ENCODE peak calls at places on chromosome 21, in four cellular contexts. G, J, M and U are unnamed samples.

GRCh38 chr21:34688145-34688544 is 19.4 kb downstream of the CLIC6 start:
- DNase-seq in M (no peak), G (no peak), J (no peak), U (no peak)

GRCh38 chr21:41953831-41954653 is at the start of gene C2CD2:
- DNase-seq in G (peak), J (peak), M (no peak), U (no peak)

GRCh38 chr21:40923914-40924313 is 77.0 kb upstream of the DSCAM start:
- DNase-seq in J (no peak), M (no peak), G (no peak), U (no peak)

GRCh38 chr21:39033878-39034589 is 149.2 kb downstream of the PSMG1 start:
- DNase-seq in M (no peak), J (no peak), G (no peak), U (no peak)

GRCh38 chr21:42597487-42598158 is 55.8 kb upstream of the PDE9A start:
- DNase-seq in M (no peak), G (no peak), J (no peak), U (no peak)

GRCh38 chr21:31837613-31838390 is 35.0 kb upstream of the HUNK start:
- DNase-seq in G (no peak), M (no peak), J (no peak), U (no peak)

GRCh38 chr21:22319435-22319834 is 1321.2 kb downstream of the NCAM2 start:
- DNase-seq in G (no peak), J (no peak), M (no peak), U (no peak)

GRCh38 chr21:42760361-42760970 is 107.0 kb downstream of the PDE9A start:
- DNase-seq in G (no peak), J (no peak), M (no peak), U (no peak)

GRCh38 chr21:42474043-42474831 is 21.8 kb downstream of the RSPH1 start:
- DNase-seq in M (no peak), G (peak), J (no peak), U (no peak)

GRCh38 chr21:19122371-19122770 is 718.8 kb upstream of the TMPRSS15 start:
- DNase-seq in M (no peak), G (no peak), J (no peak), U (no peak)

GRCh38 chr21:35485364-35485763 is 436.3 kb upstream of the RUNX1 start:
- DNase-seq in G (no peak), J (no peak), M (no peak), U (no peak)

GRCh38 chr21:41593051-41593783 is 85.3 kb upstream of the TMPRSS2 start:
- DNase-seq in M (no peak), J (no peak), G (no peak), U (no peak)

GRCh38 chr21:40166291-40166843 is 299.1 kb downstream of the PCP4 start:
- DNase-seq in J (no peak), M (no peak), G (no peak), U (no peak)

GRCh38 chr21:41751621-41752020 is 15.2 kb downstream of the RIPK4 start:
- DNase-seq in M (no peak), J (no peak), G (no peak), U (no peak)

GRCh38 chr21:42233067-42233981 is 14.4 kb downstream of the ABCG1 start:
- DNase-seq in G (peak), J (peak), M (no peak), U (no peak)

GRCh38 chr21:16742116-16742515 is 770.7 kb upstream of the CXADR start:
- DNase-seq in G (peak), M (no peak), J (no peak), U (no peak)

GRCh38 chr21:31201548-31201947 is 142.5 kb downstream of the TIAM1 start:
- DNase-seq in M (no peak), J (no peak), G (peak), U (no peak)

GRCh38 chr21:27802816-27803475 is 836.1 kb upstream of the ADAMTS5 start:
- DNase-seq in M (no peak), J (no peak), G (peak), U (no peak)

GRCh38 chr21:25342811-25343210 is 264.5 kb downstream of the MRPL39 start:
- DNase-seq in J (no peak), G (no peak), M (no peak), U (no peak)

GRCh38 chr21:31557421-31557955 is 102.0 kb upstream of the SOD1 start:
- DNase-seq in J (no peak), G (no peak), M (no peak), U (no peak)

GRCh38 chr21:42731264-42732032 is 78.0 kb downstream of the PDE9A start:
- DNase-seq in M (no peak), J (no peak), G (no peak), U (no peak)

GRCh38 chr21:41846536-41846935 is 32.6 kb downstream of the PRDM15 start:
- DNase-seq in G (no peak), M (no peak), J (no peak), U (no peak)

GRCh38 chr21:31257265-31257664 is 86.8 kb downstream of the TIAM1 start:
- DNase-seq in J (no peak), G (no peak), M (no peak), U (no peak)

GRCh38 chr21:18529253-18529652 is 125.7 kb upstream of the TMPRSS15 start:
- DNase-seq in J (no peak), G (no peak), M (no peak), U (peak)

GRCh38 chr21:44028287-44028659 is 16.2 kb downstream of the TRAPPC10 start:
- DNase-seq in J (no peak), M (no peak), G (no peak), U (no peak)

GRCh38 chr21:44027607-44028286 is 15.6 kb downstream of the TRAPPC10 start:
- DNase-seq in J (no peak), M (no peak), G (no peak), U (no peak)

GRCh38 chr21:44024257-44024656 is 12.1 kb downstream of the TRAPPC10 start:
- DNase-seq in M (no peak), J (no peak), G (no peak), U (no peak)

GRCh38 chr21:44021064-44021463 is 9.0 kb downstream of the TRAPPC10 start:
- DNase-seq in G (no peak), M (no peak), J (no peak), U (no peak)

DNA sequence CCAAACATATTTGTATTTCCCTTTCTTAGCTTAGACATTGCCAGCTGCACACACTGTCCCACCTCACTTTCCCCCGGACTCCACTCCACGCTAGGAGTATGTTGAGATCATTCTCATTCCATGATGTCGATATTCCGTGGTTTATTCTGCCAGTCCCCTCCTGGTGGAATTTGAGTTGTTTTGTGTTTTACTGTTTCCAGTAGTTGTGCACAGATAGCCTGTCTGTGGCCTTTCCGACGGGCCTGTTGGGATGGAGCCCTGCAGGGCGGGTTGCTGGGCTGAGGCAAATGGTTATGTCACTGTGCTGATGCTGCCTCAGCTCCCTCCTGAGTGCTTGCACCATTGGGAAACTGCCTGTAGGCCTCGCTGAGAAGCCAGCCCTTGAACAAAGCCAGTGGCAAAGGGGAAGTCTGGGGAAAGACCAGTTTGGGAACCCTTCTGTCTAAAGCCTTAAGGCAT is 12.8 kb downstream of the TRAPPC10 start:
- DNase-seq in J (peak), G (peak), M (peak), U (no peak)
- TF ChIP-seq CTCF in J (no peak), G (peak), M (peak), U (no peak)

GRCh38 chr21:29300547-29301138 is 1.9 kb downstream of the BACH1 start:
- DNase-seq in M (no peak), J (no peak), G (no peak), U (no peak)

GRCh38 chr21:29304577-29304976 is 5.9 kb downstream of the BACH1 start:
- DNase-seq in J (no peak), G (no peak), M (no peak), U (no peak)

GRCh38 chr21:29301703-29302102 is 3.0 kb downstream of the BACH1 start:
- DNase-seq in G (no peak), M (no peak), J (no peak), U (no peak)

GRCh38 chr21:29303301-29303700 is 4.6 kb downstream of the BACH1 start:
- DNase-seq in M (no peak), J (no peak), G (no peak), U (no peak)

DNA sequence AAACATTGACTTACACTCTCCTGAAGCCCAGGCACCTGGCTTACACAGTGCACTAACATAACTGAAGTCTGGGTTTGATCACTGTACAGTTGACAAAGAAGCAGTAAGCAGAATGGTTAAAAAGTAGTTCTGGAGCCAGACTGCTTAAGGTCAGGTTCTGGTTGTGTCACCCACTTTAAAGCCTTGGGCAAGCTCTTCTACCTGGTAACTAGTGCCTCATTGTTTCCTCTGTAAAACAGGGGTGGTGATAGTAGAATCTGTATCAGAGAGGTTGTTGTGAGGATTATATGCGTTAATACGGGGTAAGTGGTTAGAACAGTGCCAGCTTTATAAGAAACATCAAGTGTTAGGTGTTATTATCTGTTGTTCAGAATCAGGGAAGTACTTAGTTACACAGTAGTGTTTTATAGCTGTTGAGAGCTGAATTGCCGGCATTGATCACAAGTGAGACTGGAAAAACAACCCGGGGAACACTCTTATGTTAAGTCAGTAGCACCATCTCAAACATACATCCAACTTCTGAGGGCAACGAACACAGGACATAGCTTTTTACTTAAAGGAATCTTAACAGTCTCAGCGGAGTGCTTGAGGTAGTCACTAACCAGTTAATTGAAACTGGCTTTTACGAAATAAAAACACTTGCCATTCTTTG is 3.7 kb downstream of the BACH1 start:
- DNase-seq in G (no peak), M (no peak), J (no peak), U (no peak)
- H3K4me3 ChIP-seq in G (no peak), M (peak), J (no peak), U (peak)

GRCh38 chr21:45270306-45270821 is 17.3 kb downstream of the POFUT2 start:
- DNase-seq in J (no peak), G (no peak), M (no peak), U (no peak)
- TF ChIP-seq CTCF in J (no peak), G (no peak), M (no peak), U (peak)

GRCh38 chr21:36697473-36698159 is 1.3 kb upstream of the SIM2 start:
- DNase-seq in J (no peak), M (no peak), G (no peak), U (no peak)

GRCh38 chr21:36699546-36700294 is 805 bp downstream of the SIM2 start:
- DNase-seq in G (no peak), J (no peak), M (no peak), U (no peak)

GRCh38 chr21:36700295-36700960 is 1.5 kb downstream of the SIM2 start:
- DNase-seq in G (no peak), M (no peak), J (no peak), U (no peak)

GRCh38 chr21:36698160-36699025 is 522 bp upstream of the SIM2 start:
- DNase-seq in J (no peak), M (no peak), G (no peak), U (no peak)

DNA sequence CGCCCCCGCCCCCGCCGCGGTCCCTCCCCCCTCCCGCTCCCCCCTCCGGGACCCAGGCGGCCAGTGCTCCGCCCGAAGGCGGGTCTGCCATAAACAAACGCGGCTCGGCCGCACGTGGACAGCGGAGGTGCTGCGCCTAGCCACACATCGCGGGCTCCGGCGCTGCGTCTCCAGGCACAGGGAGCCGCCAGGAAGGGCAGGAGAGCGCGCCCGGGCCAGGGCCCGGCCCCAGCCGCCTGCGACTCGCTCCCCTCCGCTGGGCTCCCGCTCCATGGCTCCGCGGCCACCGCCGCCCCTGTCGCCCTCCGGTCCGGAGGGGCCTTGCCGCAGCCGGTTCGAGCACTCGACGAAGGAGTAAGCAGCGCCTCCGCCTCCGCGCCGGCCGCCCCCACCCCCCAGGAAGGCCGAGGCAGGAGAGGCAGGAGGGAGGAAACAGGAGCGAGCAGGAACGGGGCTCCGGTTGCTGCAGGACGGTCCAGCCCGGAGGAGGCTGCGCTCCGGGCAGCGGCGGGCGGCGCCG is at the start of gene SIM2:
- DNase-seq in M (no peak), J (no peak), G (no peak), U (no peak)
- H3K4me3 ChIP-seq in M (no peak), J (peak), G (no peak), U (peak)

DNA sequence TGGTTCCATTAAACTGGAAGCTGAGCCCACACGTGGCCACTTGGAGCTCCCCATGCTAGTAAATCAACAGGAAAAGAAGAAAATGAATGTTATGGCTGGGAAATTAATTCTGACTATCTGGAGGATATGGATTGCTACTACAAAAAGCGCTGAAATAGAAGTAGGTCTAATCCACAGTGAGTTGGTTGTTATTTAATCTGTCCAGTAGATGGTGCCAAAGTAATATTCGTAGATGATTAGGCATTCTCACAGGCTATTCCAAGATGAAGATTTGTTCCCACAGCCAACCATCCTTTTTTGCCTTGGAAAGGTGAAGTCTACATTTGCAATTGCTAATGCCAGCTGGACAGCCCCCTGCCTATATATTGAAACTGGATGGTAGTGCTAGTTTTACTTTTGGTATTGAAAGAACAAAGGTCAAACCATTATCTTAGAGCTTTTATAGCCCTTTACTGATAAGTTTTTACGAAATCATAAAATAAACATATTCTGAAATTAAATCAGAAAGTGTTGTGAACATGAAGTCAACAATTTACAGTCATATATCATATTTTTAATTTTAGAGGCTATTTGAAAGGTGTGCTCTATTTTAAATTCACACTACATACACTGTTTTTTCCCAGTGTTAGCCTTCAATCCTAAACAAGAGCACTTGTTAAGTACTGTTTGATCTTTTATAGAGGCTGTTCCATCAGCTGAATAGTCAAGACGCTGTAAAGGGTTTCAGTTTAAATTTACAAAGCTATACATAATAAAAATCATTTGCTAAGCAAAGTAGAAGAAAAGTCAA is 43.9 kb downstream of the RBM11 start:
- DNase-seq in J (no peak), M (no peak), G (no peak), U (peak)
- TF ChIP-seq CTCF in J (peak), M (peak), G (peak), U (peak)

DNA sequence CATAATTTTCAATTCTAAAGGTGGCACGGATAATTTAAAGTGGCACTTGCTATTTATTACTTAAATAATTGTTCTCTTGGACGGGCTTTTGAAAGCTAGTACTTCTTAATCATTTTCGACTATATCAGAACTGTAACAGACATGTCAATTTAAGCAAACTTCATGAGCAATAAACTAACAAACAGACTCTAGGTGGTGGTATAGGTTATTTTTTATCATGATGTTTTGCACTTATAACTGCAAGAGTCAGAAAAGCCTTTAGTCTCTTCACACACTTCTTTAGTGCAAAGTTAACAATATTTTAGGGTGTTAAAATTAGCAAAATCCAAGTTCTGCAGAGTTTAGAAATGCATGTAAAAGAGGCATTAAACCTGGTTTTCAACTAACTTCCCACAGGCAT is 2.2 kb downstream of the NRIP1 start:
- DNase-seq in J (no peak), G (no peak), M (no peak), U (no peak)
- H3K4me3 ChIP-seq in J (peak), G (no peak), M (peak), U (peak)

DNA sequence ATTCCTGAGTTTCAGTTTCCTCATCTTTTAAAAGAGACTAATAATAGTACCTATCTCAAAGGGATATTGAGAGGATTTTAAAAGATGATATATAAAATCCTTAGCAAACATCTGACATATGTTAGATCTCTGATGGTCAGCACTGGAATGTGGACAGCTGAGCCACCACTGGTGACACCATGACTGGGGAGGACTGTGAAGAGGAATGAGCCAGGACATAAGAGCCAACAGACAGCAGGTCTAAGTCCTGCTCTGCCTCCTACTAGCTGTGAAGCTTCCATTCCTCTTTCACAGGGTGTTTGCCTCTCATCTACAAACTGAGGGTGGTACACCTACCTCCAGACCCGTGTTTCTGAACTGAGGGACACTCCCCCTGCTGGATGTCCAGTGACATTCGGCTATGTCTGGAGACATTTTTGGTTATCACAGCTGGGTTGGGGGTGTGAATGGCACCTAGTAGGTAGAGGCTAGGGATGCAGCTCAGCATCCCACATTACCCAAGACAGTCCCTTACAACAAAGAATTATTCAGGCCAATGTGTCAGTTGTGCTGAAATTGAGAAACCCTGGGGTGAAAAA is 109.1 kb upstream of the OLIG2 start:
- DNase-seq in J (no peak), M (no peak), G (no peak), U (no peak)
- TF ChIP-seq CTCF in J (no peak), M (peak), G (no peak), U (no peak)

GRCh38 chr21:37562920-37563640 is 196.5 kb downstream of the DYRK1A start:
- DNase-seq in M (no peak), J (peak), G (peak), U (no peak)
- H3K4me3 ChIP-seq in M (peak), J (peak), G (peak), U (peak)

GRCh38 chr21:21163904-21164303 is 165.7 kb downstream of the NCAM2 start:
- DNase-seq in M (peak), G (peak), J (no peak), U (peak)
- TF ChIP-seq CTCF in M (peak), G (peak), J (peak), U (peak)

GRCh38 chr21:26572668-26573381 is at the start of gene CYYR1:
- DNase-seq in J (peak), G (peak), M (no peak), U (no peak)
- H3K4me3 ChIP-seq in J (peak), G (peak), M (peak), U (peak)